ENCODE peak calls at places on chromosomes 7 and 10, in five cellular contexts. One of them, this sample, is unnamed.
A peak's percentile ranks its signal among the peaks of the same experiment; 100 is the strongest.

GRCh38 chr10:110498087-110498981 is 627 bp downstream of the DUSP5 start:
- DNase-seq in lower lobe of right lung: peak; percentile 80
- DNase-seq in thyroid gland: peak; percentile 55
- DNase-seq in heart left ventricle: peak; percentile 64
- DNase-seq in left ventricle myocardium inferior: peak; percentile 63
- DNase-seq in this sample: peak; percentile 33

GRCh38 chr10:63173468-63174227 is 40.5 kb downstream of the NRBF2 start:
- DNase-seq in thyroid gland: no peak
- DNase-seq in lower lobe of right lung: no peak
- DNase-seq in heart left ventricle: no peak
- DNase-seq in left ventricle myocardium inferior: no peak
- DNase-seq in this sample: no peak

GRCh38 chr7:42080831-42081230 is 156.2 kb downstream of the GLI3 start:
- DNase-seq in left ventricle myocardium inferior: no peak
- DNase-seq in thyroid gland: no peak
- DNase-seq in heart left ventricle: no peak
- DNase-seq in lower lobe of right lung: no peak
- DNase-seq in this sample: no peak

GRCh38 chr10:60280475-60280874 is 109.2 kb downstream of the ANK3 start:
- DNase-seq in left ventricle myocardium inferior: no peak
- DNase-seq in heart left ventricle: no peak
- DNase-seq in lower lobe of right lung: no peak
- DNase-seq in thyroid gland: no peak
- DNase-seq in this sample: no peak

GRCh38 chr10:45444976-45445898 is 71.2 kb downstream of the ALOX5 start:
- DNase-seq in thyroid gland: no peak
- DNase-seq in lower lobe of right lung: no peak
- DNase-seq in heart left ventricle: peak; percentile 67
- DNase-seq in left ventricle myocardium inferior: no peak
- DNase-seq in this sample: peak; percentile 87

GRCh38 chr10:17665742-17666141 is 21.8 kb downstream of the STAM start:
- DNase-seq in lower lobe of right lung: no peak
- DNase-seq in thyroid gland: no peak
- DNase-seq in left ventricle myocardium inferior: no peak
- DNase-seq in heart left ventricle: no peak
- DNase-seq in this sample: no peak

GRCh38 chr10:79601939-79602338 is 8.8 kb upstream of the SFTPA1 start:
- DNase-seq in thyroid gland: no peak
- DNase-seq in lower lobe of right lung: no peak
- DNase-seq in heart left ventricle: no peak
- DNase-seq in left ventricle myocardium inferior: no peak
- DNase-seq in this sample: no peak

GRCh38 chr7:1291846-1292765 is 59.4 kb downstream of the UNCX start:
- DNase-seq in left ventricle myocardium inferior: no peak
- DNase-seq in thyroid gland: no peak
- DNase-seq in heart left ventricle: no peak
- DNase-seq in lower lobe of right lung: peak; percentile 35
- DNase-seq in this sample: peak; percentile 50

GRCh38 chr7:6023974-6024435 is 7.2 kb upstream of the ANKRD61 start:
- DNase-seq in lower lobe of right lung: no peak
- DNase-seq in thyroid gland: no peak
- DNase-seq in heart left ventricle: no peak
- DNase-seq in left ventricle myocardium inferior: no peak
- DNase-seq in this sample: no peak

GRCh38 chr7:69365588-69366241 is 232.6 kb upstream of the AUTS2 start:
- DNase-seq in thyroid gland: peak; percentile 18
- DNase-seq in left ventricle myocardium inferior: no peak
- DNase-seq in heart left ventricle: no peak
- DNase-seq in lower lobe of right lung: no peak
- DNase-seq in this sample: no peak

GRCh38 chr10:34236927-34237326 is 578.2 kb downstream of the PARD3 start:
- DNase-seq in heart left ventricle: no peak
- DNase-seq in lower lobe of right lung: no peak
- DNase-seq in left ventricle myocardium inferior: no peak
- DNase-seq in thyroid gland: no peak
- DNase-seq in this sample: no peak

GRCh38 chr7:25901658-25902057 is 250.3 kb upstream of the NFE2L3 start:
- DNase-seq in left ventricle myocardium inferior: no peak
- DNase-seq in lower lobe of right lung: no peak
- DNase-seq in heart left ventricle: no peak
- DNase-seq in thyroid gland: no peak
- DNase-seq in this sample: no peak

GRCh38 chr10:101214446-101215396 is 14.5 kb downstream of the LBX1 start:
- DNase-seq in lower lobe of right lung: peak; percentile 68
- DNase-seq in thyroid gland: peak; percentile 49
- DNase-seq in left ventricle myocardium inferior: peak; percentile 59
- DNase-seq in heart left ventricle: peak; percentile 55
- DNase-seq in this sample: no peak

GRCh38 chr10:48449501-48450232 is 143.2 kb downstream of the MAPK8 start:
- DNase-seq in heart left ventricle: no peak
- DNase-seq in left ventricle myocardium inferior: no peak
- DNase-seq in lower lobe of right lung: no peak
- DNase-seq in thyroid gland: no peak
- DNase-seq in this sample: no peak

GRCh38 chr10:106804992-106805391 is 359.5 kb downstream of the SORCS1 start:
- DNase-seq in left ventricle myocardium inferior: no peak
- DNase-seq in heart left ventricle: no peak
- DNase-seq in lower lobe of right lung: no peak
- DNase-seq in thyroid gland: no peak
- DNase-seq in this sample: no peak

GRCh38 chr7:4960363-4960762 is 1.4 kb upstream of the MMD2 start:
- DNase-seq in lower lobe of right lung: no peak
- DNase-seq in thyroid gland: no peak
- DNase-seq in left ventricle myocardium inferior: no peak
- DNase-seq in heart left ventricle: no peak
- DNase-seq in this sample: no peak

GRCh38 chr10:132589681-132590080 is 52.1 kb downstream of the INPP5A start:
- DNase-seq in thyroid gland: no peak
- DNase-seq in left ventricle myocardium inferior: no peak
- DNase-seq in lower lobe of right lung: no peak
- DNase-seq in heart left ventricle: no peak
- DNase-seq in this sample: peak; percentile 15

GRCh38 chr10:73785721-73786511 is 510 bp downstream of the ZSWIM8 start:
- DNase-seq in heart left ventricle: peak; percentile 46
- DNase-seq in lower lobe of right lung: peak; percentile 73
- DNase-seq in left ventricle myocardium inferior: no peak
- DNase-seq in thyroid gland: peak; percentile 52
- DNase-seq in this sample: peak; percentile 56

GRCh38 chr10:33388325-33388724 is 53.9 kb upstream of the NRP1 start:
- DNase-seq in thyroid gland: no peak
- DNase-seq in lower lobe of right lung: no peak
- DNase-seq in heart left ventricle: no peak
- DNase-seq in left ventricle myocardium inferior: no peak
- DNase-seq in this sample: no peak

GRCh38 chr10:74282151-74282852 is 131.3 kb downstream of the ADK start:
- DNase-seq in thyroid gland: no peak
- DNase-seq in heart left ventricle: no peak
- DNase-seq in left ventricle myocardium inferior: no peak
- DNase-seq in lower lobe of right lung: no peak
- DNase-seq in this sample: no peak

GRCh38 chr7:51228386-51228958 is 88.1 kb downstream of the COBL start:
- DNase-seq in heart left ventricle: no peak
- DNase-seq in left ventricle myocardium inferior: no peak
- DNase-seq in thyroid gland: no peak
- DNase-seq in lower lobe of right lung: no peak
- DNase-seq in this sample: no peak

DNA sequence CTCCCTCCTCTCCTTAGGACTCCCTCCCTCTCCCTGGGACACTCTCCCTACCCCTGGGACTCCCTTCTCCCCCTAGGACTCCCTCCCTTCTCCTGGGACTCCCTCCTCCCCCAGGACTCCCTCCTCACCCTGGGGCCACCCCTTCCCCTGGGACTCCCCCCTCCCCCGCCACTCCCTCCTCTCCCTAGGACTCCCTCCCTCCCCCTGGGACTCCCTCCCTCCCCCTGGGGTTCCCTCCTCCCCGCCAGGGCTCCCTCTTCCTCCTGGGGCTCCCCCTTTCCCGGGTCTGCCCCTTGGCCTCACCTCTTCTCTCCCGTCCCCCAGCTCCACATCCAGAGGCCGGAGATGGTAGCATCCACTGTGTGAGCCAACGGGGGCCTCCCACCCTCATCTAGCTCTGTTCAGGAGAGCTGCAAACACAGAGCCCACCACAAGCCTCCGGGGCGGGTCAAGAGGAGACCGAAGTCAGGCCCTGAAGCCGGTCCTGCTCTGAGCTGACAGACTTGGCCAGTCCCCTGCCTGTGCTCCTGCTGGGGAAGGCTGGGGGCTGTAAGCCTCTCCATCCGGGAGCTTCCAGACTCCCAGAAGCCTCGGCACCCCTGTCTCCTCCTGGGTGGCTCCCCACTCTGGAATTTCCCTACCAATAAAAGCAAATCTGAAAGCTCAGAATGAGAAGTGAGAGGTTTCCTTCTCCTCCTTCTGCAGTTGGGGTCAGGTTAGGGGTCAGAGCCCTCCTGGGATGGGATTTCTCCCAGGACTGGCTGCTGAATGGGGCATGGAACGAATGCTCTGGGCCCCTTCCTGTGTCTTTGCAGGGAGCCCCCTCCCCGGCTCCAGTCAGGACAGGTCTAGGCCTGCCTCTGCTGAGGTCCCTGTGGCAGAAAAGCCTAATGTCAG is 1.4 kb upstream of the MUC17 start:
- DNase-seq in thyroid gland: no peak
- DNase-seq in left ventricle myocardium inferior: no peak
- DNase-seq in lower lobe of right lung: no peak
- DNase-seq in heart left ventricle: peak; percentile 24
- DNase-seq in this sample: no peak
- H3K4me3 ChIP-seq in thyroid gland: no peak overlapping the region
- H3K4me3 ChIP-seq in left ventricle myocardium inferior: no peak overlapping the region
- H3K4me3 ChIP-seq in lower lobe of right lung: no peak overlapping the region
- H3K4me3 ChIP-seq in heart left ventricle: no peak overlapping the region
- H3K4me3 ChIP-seq in this sample: no peak overlapping the region

DNA sequence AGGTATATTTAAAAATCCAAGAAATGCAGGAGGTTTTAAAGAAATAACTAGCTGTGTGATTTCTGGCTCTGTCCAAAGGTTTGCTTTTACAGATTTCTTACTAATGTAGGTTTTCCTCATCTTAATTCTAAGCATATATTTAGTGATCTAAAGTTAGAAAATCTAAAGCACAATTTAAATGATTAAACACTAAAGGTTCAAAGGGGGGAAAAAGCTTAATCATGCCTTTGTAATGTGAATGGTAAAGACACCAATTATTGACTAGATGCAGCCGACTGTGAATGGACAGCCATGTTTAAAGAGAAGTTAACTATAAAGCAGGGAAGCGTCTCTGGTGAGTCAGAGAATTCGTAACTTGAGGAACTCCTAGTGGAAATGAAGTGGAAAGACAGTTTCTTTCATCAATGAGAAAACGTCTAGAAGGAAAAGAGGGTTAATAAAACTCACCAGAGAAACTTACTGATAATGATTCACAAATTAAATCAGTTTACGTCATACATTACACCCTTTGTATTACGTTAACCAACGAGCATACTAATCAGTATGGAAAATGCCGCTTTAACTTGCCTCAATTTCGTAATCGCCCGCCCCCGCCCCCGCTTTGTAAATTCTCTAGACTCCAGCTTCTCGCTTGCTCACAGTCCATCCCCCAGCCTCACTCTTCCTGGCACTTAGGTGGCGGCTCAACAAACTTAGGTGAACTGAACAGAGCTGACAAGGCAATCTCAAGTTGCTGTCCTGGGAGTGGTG is 1.1 kb upstream of the HBP1 start:
- DNase-seq in thyroid gland: peak; percentile 80
- DNase-seq in lower lobe of right lung: peak; percentile 74
- DNase-seq in heart left ventricle: no peak
- DNase-seq in left ventricle myocardium inferior: peak; percentile 50
- DNase-seq in this sample: no peak
- TF ChIP-seq CTCF in thyroid gland: peak; percentile 43
- TF ChIP-seq CTCF in lower lobe of right lung: peak; percentile 45
- TF ChIP-seq CTCF in heart left ventricle: peak; percentile 54
- TF ChIP-seq CTCF in left ventricle myocardium inferior: peak; percentile 58
- TF ChIP-seq CTCF in this sample: peak; percentile 14

GRCh38 chr7:157416011-157416410 is 79.2 kb downstream of the DNAJB6 start:
- DNase-seq in left ventricle myocardium inferior: no peak
- DNase-seq in lower lobe of right lung: no peak
- DNase-seq in heart left ventricle: no peak
- DNase-seq in thyroid gland: no peak
- DNase-seq in this sample: no peak

GRCh38 chr7:157418204-157419029 is 81.6 kb downstream of the DNAJB6 start:
- DNase-seq in left ventricle myocardium inferior: no peak
- DNase-seq in lower lobe of right lung: no peak
- DNase-seq in heart left ventricle: no peak
- DNase-seq in thyroid gland: no peak
- DNase-seq in this sample: no peak

GRCh38 chr7:157422279-157422678 is 85.5 kb downstream of the DNAJB6 start:
- DNase-seq in thyroid gland: no peak
- DNase-seq in left ventricle myocardium inferior: no peak
- DNase-seq in heart left ventricle: no peak
- DNase-seq in lower lobe of right lung: no peak
- DNase-seq in this sample: no peak

GRCh38 chr7:157415486-157415885 is 78.7 kb downstream of the DNAJB6 start:
- DNase-seq in heart left ventricle: no peak
- DNase-seq in lower lobe of right lung: no peak
- DNase-seq in left ventricle myocardium inferior: no peak
- DNase-seq in thyroid gland: no peak
- DNase-seq in this sample: no peak

GRCh38 chr7:157419030-157419293 is 82.2 kb downstream of the DNAJB6 start:
- DNase-seq in left ventricle myocardium inferior: no peak
- DNase-seq in lower lobe of right lung: no peak
- DNase-seq in thyroid gland: no peak
- DNase-seq in heart left ventricle: no peak
- DNase-seq in this sample: no peak
- H3K4me3 ChIP-seq in left ventricle myocardium inferior: no peak overlapping the region
- H3K4me3 ChIP-seq in lower lobe of right lung: no peak overlapping the region
- H3K4me3 ChIP-seq in thyroid gland: no peak overlapping the region
- H3K4me3 ChIP-seq in heart left ventricle: no peak overlapping the region
- H3K4me3 ChIP-seq in this sample: no peak overlapping the region

GRCh38 chr10:96789571-96790108 is 42.5 kb upstream of the LCOR start:
- DNase-seq in lower lobe of right lung: no peak
- DNase-seq in thyroid gland: no peak
- DNase-seq in heart left ventricle: no peak
- DNase-seq in left ventricle myocardium inferior: no peak
- DNase-seq in this sample: no peak
- TF ChIP-seq CTCF in lower lobe of right lung: no peak
- TF ChIP-seq CTCF in thyroid gland: no peak
- TF ChIP-seq CTCF in heart left ventricle: no peak
- TF ChIP-seq CTCF in left ventricle myocardium inferior: no peak
- TF ChIP-seq CTCF in this sample: no peak

GRCh38 chr10:72034040-72034499 is 54.3 kb downstream of the SPOCK2 start:
- DNase-seq in lower lobe of right lung: no peak
- DNase-seq in heart left ventricle: no peak
- DNase-seq in thyroid gland: no peak
- DNase-seq in left ventricle myocardium inferior: no peak
- DNase-seq in this sample: no peak
- H3K4me3 ChIP-seq in lower lobe of right lung: no peak overlapping the region
- H3K4me3 ChIP-seq in heart left ventricle: no peak overlapping the region
- H3K4me3 ChIP-seq in thyroid gland: no peak overlapping the region
- H3K4me3 ChIP-seq in left ventricle myocardium inferior: no peak overlapping the region
- H3K4me3 ChIP-seq in this sample: no peak overlapping the region

GRCh38 chr7:14457567-14458453 is 444.7 kb downstream of the DGKB start:
- DNase-seq in thyroid gland: peak; percentile 62
- DNase-seq in heart left ventricle: peak; percentile 68
- DNase-seq in left ventricle myocardium inferior: peak; percentile 48
- DNase-seq in lower lobe of right lung: peak; percentile 57
- DNase-seq in this sample: peak; percentile 47
- TF ChIP-seq CTCF in thyroid gland: peak; percentile 82
- TF ChIP-seq CTCF in heart left ventricle: peak; percentile 89
- TF ChIP-seq CTCF in left ventricle myocardium inferior: peak; percentile 91
- TF ChIP-seq CTCF in lower lobe of right lung: peak; percentile 78
- TF ChIP-seq CTCF in this sample: peak; percentile 76

This sample was measured in pancreas.